ENCODE peak calls at places on chromosomes 2 and 18, in seven cellular contexts. A, E, Y, T, O, G and P are unnamed samples.

GRCh38 chr2:237799060-237799428 is 465 bp downstream of the RBM44 start:
- DNase-seq in T (no peak), Y (no peak), G (no peak), O (no peak), E (no peak), A (no peak), P (no peak)

GRCh38 chr2:85216927-85217326 is 83.7 kb downstream of the TCF7L1 start:
- DNase-seq in T (no peak), O (no peak), Y (no peak), A (no peak), G (peak), E (no peak), P (no peak)

GRCh38 chr2:237210763-237211162 is 125.1 kb downstream of the COPS8 start:
- DNase-seq in A (no peak), G (no peak), Y (no peak), O (no peak), E (peak), T (no peak), P (no peak)

GRCh38 chr18:57784034-57784815 is 18.9 kb downstream of the ATP8B1 start:
- DNase-seq in O (peak), A (no peak), G (no peak), T (no peak), E (no peak), Y (no peak), P (peak)

GRCh38 chr2:12036640-12036983 is 290.2 kb downstream of the LPIN1 start:
- DNase-seq in T (no peak), O (no peak), G (no peak), A (no peak), E (no peak), Y (no peak), P (no peak)

GRCh38 chr2:172481507-172482262 is 54.3 kb downstream of the ITGA6 start:
- DNase-seq in G (no peak), T (no peak), E (no peak), Y (no peak), A (no peak), O (no peak), P (no peak)

GRCh38 chr2:159873136-159873728 is 75.2 kb upstream of the CD302 start:
- DNase-seq in Y (no peak), O (no peak), A (no peak), T (no peak), G (no peak), E (no peak), P (no peak)

GRCh38 chr2:80499095-80499494 is 194.5 kb upstream of the LRRTM1 start:
- DNase-seq in T (peak), O (peak), A (peak), G (no peak), Y (no peak), E (peak), P (no peak)

GRCh38 chr2:1863386-1863785 is 119.1 kb upstream of the PXDN start:
- DNase-seq in T (no peak), A (no peak), E (no peak), G (no peak), O (no peak), Y (no peak), P (no peak)

GRCh38 chr2:109531221-109531620 is 82.5 kb downstream of the SEPTIN10 start:
- DNase-seq in Y (no peak), E (no peak), T (no peak), A (no peak), G (no peak), O (no peak), P (no peak)

GRCh38 chr2:150127271-150127990 is 360.0 kb downstream of the RND3 start:
- DNase-seq in T (no peak), Y (no peak), O (no peak), E (no peak), A (no peak), G (no peak), P (no peak)

GRCh38 chr2:9565436-9566153 is 10.0 kb upstream of the ADAM17 start:
- DNase-seq in O (no peak), T (peak), Y (no peak), E (peak), G (peak), A (peak), P (peak)
- TF ChIP-seq POLR2A in O (no peak), T (no peak), Y (no peak), E (no peak), G (no peak), A (no peak), P (peak)

GRCh38 chr2:148509703-148510036 is 134.9 kb upstream of the EPC2 start:
- DNase-seq in T (no peak), G (no peak), O (no peak), A (no peak), E (no peak), Y (no peak), P (no peak)
- TF ChIP-seq CTCF in T (no peak), G (no peak), O (no peak), A (no peak), E (no peak), Y (no peak), P (no peak)

GRCh38 chr2:210762604-210763588 is 206.5 kb downstream of the CPS1 start:
- DNase-seq in O (no peak), G (no peak), Y (no peak), E (no peak), A (no peak), T (no peak), P (no peak)

GRCh38 chr2:210768329-210768910 is 212.0 kb downstream of the CPS1 start:
- DNase-seq in G (no peak), E (no peak), Y (no peak), O (no peak), T (no peak), A (no peak), P (no peak)
- H3K27ac ChIP-seq in G (no peak), E (no peak), Y (no peak), O (no peak), T (no peak), A (no peak), P (no peak)

DNA sequence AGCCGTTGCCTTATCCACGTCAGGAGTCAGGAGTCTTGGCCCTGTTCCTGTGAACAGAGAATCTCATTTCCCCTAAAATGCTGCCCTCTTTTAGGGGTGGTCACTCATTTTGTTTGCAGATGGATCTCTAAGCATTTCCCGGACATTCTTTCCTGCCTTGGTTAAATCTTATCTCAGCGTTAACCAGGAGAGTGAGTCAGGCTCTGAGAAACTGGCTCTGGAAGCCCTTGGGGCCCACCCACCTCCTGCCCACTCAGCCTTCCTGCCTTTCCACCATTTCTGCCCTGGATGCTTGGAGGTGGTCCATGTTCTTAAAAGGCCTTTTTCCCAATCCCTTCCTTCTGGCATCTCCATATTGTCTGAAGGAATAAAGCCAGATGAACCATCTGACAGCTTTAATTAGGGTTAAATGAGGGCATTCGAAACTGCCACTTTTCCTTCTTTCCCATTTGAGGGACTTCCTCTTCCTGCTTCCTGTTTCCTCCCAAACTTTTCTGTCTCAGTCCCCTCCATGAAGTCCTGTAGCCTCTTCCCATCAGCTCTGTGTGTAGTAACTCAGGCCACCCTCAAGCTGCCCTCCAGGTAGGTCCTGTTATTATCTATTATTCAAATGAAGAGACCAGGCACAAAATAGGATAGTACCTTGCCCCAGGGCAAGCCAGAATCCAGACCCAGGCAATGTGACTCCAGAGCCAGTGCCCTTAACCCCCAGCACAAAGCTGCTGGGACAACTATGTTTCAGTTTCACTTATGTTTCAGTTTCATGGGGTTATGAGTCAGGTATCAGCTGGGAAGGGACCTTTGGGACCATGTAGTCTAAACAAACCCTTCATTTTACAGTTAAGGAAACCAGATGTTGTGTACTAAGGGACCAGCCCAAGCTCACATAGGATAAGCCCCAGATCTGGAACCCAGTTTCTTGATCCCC is 9.7 kb downstream of the HK2 start:
- DNase-seq in T (peak), O (peak), A (no peak), E (no peak), G (no peak), Y (no peak), P (no peak)
- TF ChIP-seq POLR2A in T (peak), O (no peak), A (no peak), E (no peak), G (no peak), Y (no peak), P (no peak)

GRCh38 chr18:7565677-7566076 is 1.4 kb upstream of the PTPRM start:
- DNase-seq in O (no peak), T (no peak), Y (no peak), E (no peak), G (no peak), A (no peak), P (no peak)

GRCh38 chr18:7566244-7566586 is 901 bp upstream of the PTPRM start:
- DNase-seq in E (no peak), T (no peak), G (no peak), A (no peak), Y (no peak), O (no peak), P (no peak)

GRCh38 chr18:7566587-7567486 is at the start of gene PTPRM:
- DNase-seq in E (peak), A (peak), T (peak), G (peak), O (peak), Y (peak), P (peak)

GRCh38 chr18:7567487-7568425 is 640 bp downstream of the PTPRM start:
- DNase-seq in Y (peak), O (no peak), T (peak), G (peak), E (peak), A (no peak), P (peak)

GRCh38 chr18:7568426-7568825 is 1.3 kb downstream of the PTPRM start:
- DNase-seq in O (peak), A (no peak), Y (peak), T (peak), E (peak), G (no peak), P (peak)
- TF ChIP-seq CTCF in O (peak), A (no peak), Y (no peak), T (no peak), E (peak), G (no peak), P (peak)